ENCODE peak calls at places on chromosomes 1 and 21, in eight cellular contexts. W is NCI-H774; A is astrocyte of the spinal cord; E is NCI-H345; F is choroid plexus epithelial cell; D is stimulated activated CD4-positive, alpha-beta T cell treated with anti-CD3 and anti-CD28 coated beads, Interleukin-1b, Interleukin-23, amount 100 ng/mL, for 1 hour; I is tibial artery; L is BJ. Q is an unnamed sample.

GRCh38 chr1:150365945-150366344 is 2.0 kb downstream of the RPRD2 start:
- DNase-seq in W (no peak), A (no peak), E (no peak), F (no peak), D (no peak), I (no peak), L (no peak), Q (no peak)

GRCh38 chr1:196535727-196536126 is 72.5 kb downstream of the KCNT2 start:
- DNase-seq in W (no peak), A (peak), E (peak), F (peak), D (no peak), I (no peak), L (no peak), Q (no peak)

GRCh38 chr1:204837440-204838084 is 33.1 kb upstream of the NFASC start:
- DNase-seq in W (no peak), A (peak), E (no peak), F (peak), D (no peak), I (no peak), L (no peak), Q (no peak)

GRCh38 chr1:226542623-226543103 is 5.9 kb upstream of the STUM start:
- DNase-seq in W (peak), A (no peak), E (peak), F (no peak), D (no peak), I (peak), L (no peak), Q (no peak)

GRCh38 chr1:32801096-32801713 is 16.0 kb downstream of the YARS1 start:
- DNase-seq in W (no peak), A (peak), E (no peak), F (peak), D (no peak), I (no peak), L (no peak), Q (no peak)

GRCh38 chr21:29098156-29098555 is 24.7 kb upstream of the CCT8 start:
- DNase-seq in W (no peak), A (no peak), E (no peak), F (no peak), D (no peak), I (no peak), L (no peak), Q (no peak)

GRCh38 chr21:41509733-41510132 is 1.8 kb upstream of the TMPRSS2 start:
- DNase-seq in W (no peak), A (no peak), E (no peak), F (no peak), D (no peak), I (no peak), L (no peak), Q (no peak)

GRCh38 chr21:28811860-28812259 is 180.8 kb downstream of the LTN1 start:
- DNase-seq in W (no peak), A (no peak), E (no peak), F (no peak), D (no peak), I (no peak), L (peak), Q (no peak)

GRCh38 chr1:30274176-30274936 is 449.0 kb downstream of the MATN1 start:
- DNase-seq in W (no peak), A (no peak), E (no peak), F (no peak), D (no peak), I (no peak), L (no peak), Q (no peak)

GRCh38 chr1:10510520-10511493 is 36.1 kb downstream of the PEX14 start:
- DNase-seq in W (no peak), A (peak), E (peak), F (peak), D (peak), I (no peak), L (peak), Q (no peak)

GRCh38 chr1:18883079-18883478 is 19.3 kb downstream of the ALDH4A1 start:
- DNase-seq in W (no peak), A (no peak), E (no peak), F (no peak), D (no peak), I (no peak), L (no peak), Q (no peak)

GRCh38 chr1:218123968-218124367 is 161.1 kb upstream of the RRP15 start:
- DNase-seq in W (no peak), A (no peak), E (no peak), F (no peak), D (no peak), I (no peak), L (no peak), Q (no peak)

GRCh38 chr21:36839123-36839522 is 127.3 kb downstream of the HLCS start:
- DNase-seq in W (peak), A (peak), E (no peak), F (peak), D (no peak), I (no peak), L (no peak), Q (no peak)

GRCh38 chr1:13540871-13541270 is 27.1 kb upstream of the LRRC38 start:
- DNase-seq in W (no peak), A (no peak), E (no peak), F (no peak), D (no peak), I (no peak), L (no peak), Q (no peak)

GRCh38 chr1:6601865-6602668 is 602 bp downstream of the KLHL21 start:
- DNase-seq in W (no peak), A (peak), E (no peak), F (peak), D (no peak), I (peak), L (no peak), Q (peak)

GRCh38 chr1:115954684-115955083 is 21.6 kb upstream of the SLC22A15 start:
- DNase-seq in W (no peak), A (no peak), E (no peak), F (no peak), D (no peak), I (no peak), L (no peak), Q (no peak)

GRCh38 chr1:113542221-113542701 is 151.9 kb downstream of the MAGI3 start:
- DNase-seq in W (no peak), A (peak), E (no peak), F (peak), D (no peak), I (no peak), L (no peak), Q (no peak)

GRCh38 chr1:147648933-147649332 is 21.4 kb downstream of the ACP6 start:
- DNase-seq in W (no peak), A (no peak), E (no peak), F (no peak), D (no peak), I (no peak), L (no peak), Q (no peak)

GRCh38 chr1:24414884-24415333 is 693 bp upstream of the NIPAL3 start:
- DNase-seq in W (no peak), A (no peak), E (no peak), F (no peak), D (no peak), I (no peak), L (no peak), Q (no peak)

GRCh38 chr1:110864260-110864659 is 8.7 kb upstream of the CD53 start:
- DNase-seq in W (no peak), A (no peak), E (no peak), F (no peak), D (no peak), I (no peak), L (no peak), Q (no peak)

GRCh38 chr1:44036409-44037111 is 5.3 kb upstream of the SLC6A9 start:
- DNase-seq in W (peak), A (peak), E (peak), F (peak), D (peak), I (peak), L (no peak), Q (peak)

GRCh38 chr1:67214420-67215174 is 48.3 kb downstream of the IL23R start:
- DNase-seq in W (no peak), A (no peak), E (no peak), F (peak), D (no peak), I (no peak), L (no peak), Q (no peak)

GRCh38 chr1:200917291-200917817 is 22.7 kb downstream of the INAVA start:
- DNase-seq in W (no peak), A (no peak), E (peak), F (no peak), D (no peak), I (peak), L (no peak), Q (no peak)

GRCh38 chr21:37369307-37369854 is 2.8 kb downstream of the DYRK1A start:
- DNase-seq in W (no peak), A (no peak), E (no peak), F (no peak), D (no peak), I (no peak), L (no peak), Q (no peak)

GRCh38 chr1:202279806-202280205 is 61.9 kb downstream of the UBE2T start:
- DNase-seq in W (no peak), A (peak), E (no peak), F (no peak), D (no peak), I (no peak), L (no peak), Q (no peak)

GRCh38 chr1:159009704-159010361 is at the start of gene IFI16:
- DNase-seq in W (peak), A (peak), E (no peak), F (peak), D (peak), I (no peak), L (peak), Q (no peak)

GRCh38 chr1:50110084-50110615 is 1.4 kb downstream of the ELAVL4 start:
- DNase-seq in W (no peak), A (no peak), E (peak), F (no peak), D (no peak), I (no peak), L (no peak), Q (no peak)

GRCh38 chr1:115925511-115925910 is 50.8 kb upstream of the SLC22A15 start:
- DNase-seq in W (no peak), A (no peak), E (no peak), F (no peak), D (no peak), I (no peak), L (no peak), Q (no peak)

GRCh38 chr1:183873642-183874041 is 68.7 kb downstream of the RGL1 start:
- DNase-seq in W (no peak), A (no peak), E (no peak), F (no peak), D (no peak), I (no peak), L (no peak), Q (no peak)

GRCh38 chr1:165463978-165464377 is 19.1 kb upstream of the RXRG start:
- DNase-seq in W (no peak), A (no peak), E (no peak), F (no peak), D (no peak), I (no peak), L (no peak), Q (no peak)

GRCh38 chr1:161357073-161357472 is 10.6 kb downstream of the CFAP126 start:
- DNase-seq in W (no peak), A (no peak), E (no peak), F (no peak), D (no peak), I (no peak), L (no peak), Q (no peak)

GRCh38 chr1:179753061-179753460 is 10.0 kb downstream of the FAM163A start:
- DNase-seq in W (no peak), A (no peak), E (no peak), F (no peak), D (no peak), I (no peak), L (no peak), Q (no peak)

GRCh38 chr1:172885411-172885810 is 165.3 kb downstream of the TNFSF18 start:
- DNase-seq in W (no peak), A (no peak), E (no peak), F (no peak), D (no peak), I (no peak), L (no peak), Q (no peak)

GRCh38 chr1:155729031-155729898 is 40.4 kb downstream of the DAP3 start:
- DNase-seq in W (peak), A (peak), E (peak), F (peak), D (no peak), I (no peak), L (no peak), Q (no peak)

GRCh38 chr1:166377896-166378295 is 211.1 kb upstream of the FAM78B start:
- DNase-seq in W (no peak), A (no peak), E (no peak), F (no peak), D (no peak), I (no peak), L (no peak), Q (no peak)

GRCh38 chr21:32256873-32257620 is 21.8 kb downstream of the MIS18A start:
- DNase-seq in W (peak), A (peak), E (peak), F (peak), D (no peak), I (peak), L (peak), Q (no peak)

GRCh38 chr1:248593226-248593625 is 4.3 kb downstream of the OR2T10 start:
- DNase-seq in W (no peak), A (no peak), E (no peak), F (no peak), D (no peak), I (no peak), L (no peak), Q (no peak)

GRCh38 chr21:15301014-15301413 is 236.2 kb upstream of the NRIP1 start:
- DNase-seq in W (no peak), A (peak), E (no peak), F (no peak), D (no peak), I (no peak), L (no peak), Q (no peak)

Q was measured in activated B cell treated with CpG ODN at 0.5 μM for 24 hours.